ENCODE peak calls at places on chromosome 20, in nine cellular contexts. Q is left lung; P is naive thymus-derived CD4-positive, alpha-beta T cell; U is foreskin keratinocyte; L is heart left ventricle; C is PC-3; G is aorta; V is Panc1; H is IMR-90. F is an unnamed sample. For H3K4me1, the result is how much of the 10 kb centered on the place peaks cover.

GRCh38 chr20:57167971-57168693 is 98.3 kb downstream of the BMP7 start:
- ATAC-seq in Q (peak), P (no peak), U (no peak), L (peak), C (peak), G (no peak), V (peak), H (no peak), F (no peak)

GRCh38 chr20:56967916-56968315 is 298.5 kb downstream of the BMP7 start:
- ATAC-seq in Q (no peak), P (no peak), U (no peak), L (no peak), C (no peak), G (no peak), V (no peak), H (no peak), F (no peak)

GRCh38 chr20:3239867-3240775 is 1.1 kb upstream of the SLC4A11 start:
- ATAC-seq in Q (peak), P (peak), U (peak), L (no peak), C (no peak), G (no peak), V (no peak), H (peak), F (no peak)

GRCh38 chr20:57449398-57450354 is 58.5 kb downstream of the RBM38 start:
- ATAC-seq in Q (no peak), P (no peak), U (no peak), L (no peak), C (peak), G (peak), V (no peak), H (no peak), F (no peak)

GRCh38 chr20:2619961-2620595 is 32.4 kb upstream of the NOP56 start:
- ATAC-seq in Q (no peak), P (no peak), U (peak), L (no peak), C (no peak), G (no peak), V (no peak), H (no peak), F (no peak)

GRCh38 chr20:45340236-45340847 is 7.9 kb downstream of the SDC4 start:
- ATAC-seq in Q (peak), P (no peak), U (no peak), L (peak), C (no peak), G (no peak), V (no peak), H (no peak), F (no peak)

GRCh38 chr20:57594092-57594911 is 25.9 kb downstream of the ZBP1 start:
- ATAC-seq in Q (peak), P (peak), U (no peak), L (no peak), C (peak), G (no peak), V (peak), H (peak), F (no peak)

GRCh38 chr20:4488407-4489339 is 233.0 kb upstream of the PRND start:
- ATAC-seq in Q (no peak), P (no peak), U (peak), L (no peak), C (peak), G (no peak), V (peak), H (peak), F (no peak)

GRCh38 chr20:62132421-62132820 is 10.1 kb downstream of the LSM14B start:
- ATAC-seq in Q (no peak), P (no peak), U (no peak), L (no peak), C (no peak), G (no peak), V (no peak), H (no peak), F (no peak)

GRCh38 chr20:61903575-61904340 is 161.9 kb downstream of the TAF4 start:
- ATAC-seq in Q (no peak), P (no peak), U (no peak), L (no peak), C (no peak), G (no peak), V (no peak), H (no peak), F (no peak)

GRCh38 chr20:15895560-15896084 is 677.6 kb downstream of the KIF16B start:
- ATAC-seq in Q (no peak), P (peak), U (no peak), L (no peak), C (no peak), G (no peak), V (no peak), H (no peak), F (no peak)

GRCh38 chr20:50271201-50271600 is 80.6 kb downstream of the CEBPB start:
- ATAC-seq in Q (no peak), P (no peak), U (no peak), L (no peak), C (no peak), G (no peak), V (no peak), H (no peak), F (no peak)

GRCh38 chr20:13085275-13085674 is 76.5 kb downstream of the SPTLC3 start:
- ATAC-seq in Q (no peak), P (no peak), U (peak), L (no peak), C (no peak), G (no peak), V (no peak), H (no peak), F (no peak)

GRCh38 chr20:19438488-19438887 is 226.0 kb downstream of the SLC24A3 start:
- ATAC-seq in Q (no peak), P (no peak), U (no peak), L (no peak), C (no peak), G (no peak), V (no peak), H (no peak), F (no peak)

GRCh38 chr20:63134201-63134612 is 81.7 kb downstream of the YTHDF1 start:
- ATAC-seq in Q (no peak), P (no peak), U (peak), L (no peak), C (no peak), G (no peak), V (no peak), H (no peak), F (no peak)

GRCh38 chr20:20939006-20939405 is 167.2 kb downstream of the LINC00237 start:
- ATAC-seq in Q (no peak), P (no peak), U (no peak), L (no peak), C (no peak), G (no peak), V (no peak), H (no peak), F (no peak)

GRCh38 chr20:959996-960615 is 42.0 kb downstream of the RSPO4 start:
- ATAC-seq in Q (no peak), P (no peak), U (no peak), L (no peak), C (no peak), G (no peak), V (no peak), H (no peak), F (no peak)

GRCh38 chr20:49712118-49712517 is 1.6 kb downstream of the B4GALT5 start:
- ATAC-seq in Q (peak), P (no peak), U (no peak), L (no peak), C (no peak), G (no peak), V (no peak), H (no peak), F (no peak)

GRCh38 chr20:48204499-48204898 is 419.2 kb upstream of the SULF2 start:
- ATAC-seq in Q (no peak), P (no peak), U (no peak), L (no peak), C (no peak), G (no peak), V (no peak), H (no peak), F (no peak)

GRCh38 chr20:25054133-25054820 is 3.7 kb downstream of the ACSS1 start:
- ATAC-seq in Q (no peak), P (no peak), U (no peak), L (no peak), C (no peak), G (no peak), V (no peak), H (no peak), F (no peak)

GRCh38 chr20:25051386-25052155 is 6.4 kb downstream of the ACSS1 start:
- ATAC-seq in Q (no peak), P (no peak), U (no peak), L (no peak), C (no peak), G (no peak), V (no peak), H (no peak), F (no peak)

GRCh38 chr20:25052255-25053206 is 5.4 kb downstream of the ACSS1 start:
- ATAC-seq in Q (no peak), P (no peak), U (no peak), L (no peak), C (no peak), G (peak), V (no peak), H (no peak), F (peak)

GRCh38 chr20:25054995-25055629 is 2.8 kb downstream of the ACSS1 start:
- ATAC-seq in Q (no peak), P (no peak), U (no peak), L (no peak), C (no peak), G (no peak), V (no peak), H (no peak), F (no peak)

DNA sequence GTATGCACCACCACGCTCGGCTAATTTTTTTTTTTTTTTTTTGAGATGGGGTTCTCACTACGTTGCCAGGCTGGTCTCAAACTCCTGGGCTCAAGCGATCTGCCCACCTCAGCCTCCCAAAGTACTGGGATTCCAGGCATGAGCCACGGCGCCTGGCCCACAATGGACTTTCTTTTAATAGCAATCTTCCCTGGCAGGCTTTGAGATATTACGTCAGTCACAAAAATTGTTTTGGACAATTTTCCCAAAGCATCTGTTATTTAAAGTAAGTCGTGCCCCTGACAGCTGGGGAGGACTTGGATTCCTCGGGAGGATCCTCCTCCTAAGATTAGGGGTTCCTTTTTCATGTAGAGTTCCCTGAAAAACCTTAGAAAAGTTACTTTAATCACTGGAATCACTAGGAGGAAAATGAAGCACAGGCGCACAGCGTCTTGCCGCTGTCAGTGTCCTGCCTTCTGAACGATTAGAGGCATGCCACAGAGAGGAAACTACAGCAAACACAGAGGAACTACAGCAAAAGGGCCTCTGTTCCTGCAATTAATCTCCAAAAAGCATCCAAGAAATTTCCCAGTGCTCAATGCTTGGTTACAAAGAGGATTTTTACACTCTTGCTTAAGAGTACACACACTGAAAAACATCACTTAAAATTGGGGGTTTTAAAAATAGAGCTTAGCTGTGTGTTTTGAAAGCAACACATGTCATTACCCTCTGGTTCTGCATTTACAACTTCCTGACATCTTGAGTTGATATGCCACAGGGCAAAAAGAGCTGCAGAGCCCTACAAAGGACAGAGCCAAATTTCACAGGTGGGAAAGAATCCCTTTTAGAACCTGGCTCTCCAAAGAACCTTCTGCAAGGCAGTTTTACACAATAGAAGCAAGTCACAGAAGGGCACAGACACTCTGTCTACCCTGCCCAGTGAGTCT is 4.5 kb downstream of the ACSS1 start:
- ATAC-seq in Q (no peak), P (no peak), U (no peak), L (peak), C (no peak), G (peak), V (no peak), H (no peak), F (peak)
- H3K4me1 ChIP-seq in Q (half or more), P (under half), U (under half), L (half or more), C (under half), G (under half), V (under half), H (under half), F (half or more)

GRCh38 chr20:22922987-22923386 is 112.1 kb upstream of the SSTR4 start:
- ATAC-seq in Q (no peak), P (no peak), U (no peak), L (no peak), C (no peak), G (no peak), V (no peak), H (no peak), F (no peak)

GRCh38 chr20:22927537-22927936 is 107.6 kb upstream of the SSTR4 start:
- ATAC-seq in Q (no peak), P (no peak), U (no peak), L (no peak), C (no peak), G (no peak), V (no peak), H (no peak), F (no peak)

GRCh38 chr20:22924036-22924737 is 110.9 kb upstream of the SSTR4 start:
- ATAC-seq in Q (no peak), P (no peak), U (peak), L (no peak), C (no peak), G (no peak), V (no peak), H (no peak), F (no peak)

GRCh38 chr20:22925613-22925983 is 109.5 kb upstream of the SSTR4 start:
- ATAC-seq in Q (no peak), P (no peak), U (peak), L (no peak), C (no peak), G (no peak), V (no peak), H (no peak), F (no peak)

GRCh38 chr20:22924949-22925612 is 110.0 kb upstream of the SSTR4 start:
- ATAC-seq in Q (no peak), P (peak), U (no peak), L (peak), C (no peak), G (no peak), V (no peak), H (no peak), F (no peak)
- H3K27ac ChIP-seq in Q (no peak), P (no peak), U (no peak), L (peak), C (no peak), G (no peak), V (no peak), H (no peak), F (no peak)

GRCh38 chr20:38939686-38940085 is 13.5 kb downstream of the FAM83D start:
- ATAC-seq in Q (no peak), P (no peak), U (no peak), L (no peak), C (no peak), G (no peak), V (no peak), H (no peak), F (no peak)

GRCh38 chr20:38935967-38936407 is 9.8 kb downstream of the FAM83D start:
- ATAC-seq in Q (no peak), P (no peak), U (peak), L (no peak), C (no peak), G (no peak), V (no peak), H (no peak), F (no peak)

GRCh38 chr20:38937000-38937399 is 10.8 kb downstream of the FAM83D start:
- ATAC-seq in Q (no peak), P (no peak), U (no peak), L (no peak), C (no peak), G (no peak), V (no peak), H (no peak), F (no peak)

GRCh38 chr20:38940644-38941043 is 14.4 kb downstream of the FAM83D start:
- ATAC-seq in Q (no peak), P (no peak), U (no peak), L (no peak), C (no peak), G (no peak), V (no peak), H (no peak), F (no peak)

DNA sequence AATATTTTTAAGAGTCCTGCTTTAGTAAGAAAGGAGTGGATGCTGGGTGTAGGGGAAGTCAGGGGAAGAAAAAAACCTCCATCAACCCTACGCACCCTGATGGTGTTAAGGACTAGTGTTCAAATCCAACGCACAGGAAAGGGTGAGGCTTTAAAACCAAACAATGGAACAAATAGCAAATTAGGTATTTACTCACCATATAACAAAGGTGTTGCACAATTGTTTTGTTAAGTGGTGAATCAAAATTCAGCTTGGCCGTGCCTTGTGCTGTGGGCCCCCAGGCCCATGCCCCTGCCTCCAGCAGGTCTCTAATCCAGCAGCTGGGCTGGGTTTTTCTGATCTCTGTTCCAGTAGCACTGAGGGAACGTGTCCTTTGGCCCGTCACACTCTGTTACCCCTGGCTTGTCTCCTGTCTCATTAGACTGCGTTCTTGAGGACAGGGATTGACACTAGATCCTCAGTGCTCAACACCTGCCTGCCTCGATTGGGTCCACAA is 11.8 kb downstream of the FAM83D start:
- ATAC-seq in Q (no peak), P (no peak), U (no peak), L (no peak), C (no peak), G (no peak), V (no peak), H (no peak), F (no peak)
- H3K4me1 ChIP-seq in Q (under half), P (under half), U (under half), L (under half), C (under half), G (under half), V (under half), H (under half), F (under half)

GRCh38 chr20:11469795-11470495 is 447.7 kb upstream of the BTBD3 start:
- ATAC-seq in Q (no peak), P (no peak), U (no peak), L (peak), C (no peak), G (peak), V (no peak), H (no peak), F (peak)

GRCh38 chr20:11468880-11469279 is 448.8 kb upstream of the BTBD3 start:
- ATAC-seq in Q (no peak), P (no peak), U (no peak), L (no peak), C (no peak), G (no peak), V (no peak), H (no peak), F (no peak)

DNA sequence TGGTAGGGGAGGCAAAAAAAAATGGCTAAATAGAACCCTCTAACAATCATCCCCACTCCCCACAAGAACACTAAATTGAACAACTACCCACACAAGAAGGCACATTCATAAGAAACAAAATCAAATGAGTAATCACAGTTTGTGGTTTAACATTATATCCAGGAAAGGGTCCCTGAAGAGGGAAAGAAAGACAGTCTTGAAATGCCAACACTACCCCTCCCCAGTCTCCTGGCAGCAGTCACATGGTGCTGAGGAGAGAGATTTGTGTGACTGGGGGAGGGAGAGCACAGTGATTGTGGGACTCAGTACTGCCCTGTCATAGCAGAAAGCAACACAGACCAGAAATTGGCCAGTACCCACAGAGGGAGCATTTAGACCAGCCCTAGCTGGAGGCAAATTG is 443.7 kb upstream of the BTBD3 start:
- ATAC-seq in Q (no peak), P (no peak), U (peak), L (no peak), C (no peak), G (no peak), V (no peak), H (no peak), F (no peak)
- H3K27ac ChIP-seq in Q (no peak), P (no peak), U (no peak), L (no peak), C (no peak), G (no peak), V (no peak), H (no peak), F (no peak)

GRCh38 chr20:35517125-35517524 is 12.3 kb downstream of the C20orf173 start:
- ATAC-seq in Q (no peak), P (no peak), U (no peak), L (peak), C (no peak), G (no peak), V (no peak), H (no peak), F (no peak)

GRCh38 chr20:35518975-35519374 is 10.5 kb downstream of the C20orf173 start:
- ATAC-seq in Q (no peak), P (no peak), U (no peak), L (no peak), C (no peak), G (no peak), V (no peak), H (no peak), F (no peak)

GRCh38 chr20:35515341-35515740 is 14.1 kb downstream of the C20orf173 start:
- ATAC-seq in Q (no peak), P (no peak), U (no peak), L (no peak), C (no peak), G (no peak), V (no peak), H (no peak), F (no peak)

GRCh38 chr20:35514371-35514960 is 15.0 kb downstream of the C20orf173 start:
- ATAC-seq in Q (no peak), P (no peak), U (no peak), L (no peak), C (no peak), G (no peak), V (no peak), H (no peak), F (no peak)

DNA sequence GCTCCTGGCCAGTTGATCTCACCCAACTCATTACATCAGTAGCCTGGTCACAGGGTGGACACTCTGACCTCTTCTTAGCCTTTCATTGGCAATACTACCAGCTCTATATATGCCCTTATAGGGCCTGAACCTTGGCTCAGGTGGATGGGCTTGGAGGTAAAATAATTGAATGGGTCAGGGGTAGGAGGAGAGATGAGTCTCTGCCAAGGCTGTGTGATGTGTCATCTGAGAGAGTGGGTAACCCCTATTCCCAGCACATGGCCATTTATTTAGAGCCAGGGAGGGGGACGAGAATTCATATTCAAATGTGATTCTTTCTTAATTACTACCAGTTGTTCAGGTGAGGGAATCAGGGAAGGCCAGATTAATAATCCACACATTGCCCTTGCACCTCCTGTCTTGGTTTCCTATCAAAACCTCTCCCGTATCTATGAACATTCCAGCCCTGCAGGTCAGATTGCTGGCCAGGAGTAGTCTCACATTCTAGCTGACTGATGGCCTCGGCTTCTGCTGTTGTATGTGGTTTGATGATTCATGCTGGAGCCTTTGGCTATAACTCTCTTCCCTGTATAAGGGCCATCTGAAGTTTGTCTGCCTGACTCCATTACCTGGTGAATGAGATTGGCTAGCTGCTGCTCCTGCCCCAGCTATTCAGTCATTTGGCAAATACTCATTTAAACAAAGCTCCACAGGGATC is 13.4 kb downstream of the C20orf173 start:
- ATAC-seq in Q (peak), P (no peak), U (peak), L (no peak), C (peak), G (no peak), V (peak), H (peak), F (no peak)
- H3K4me1 ChIP-seq in Q (under half), P (under half), U (under half), L (under half), C (under half), G (under half), V (under half), H (under half), F (under half)